ENCODE peak calls at places on chromosomes 13 and 19, in eight cellular contexts. One of them, this sample, is unnamed.

GRCh38 chr19:57560049-57560491 is 407 bp upstream of the ZNF550 start:
- DNase-seq in HFF-Myc: no peak
- DNase-seq in fibroblast of lung: peak; percentile 72
- DNase-seq in kidney: peak; percentile 68
- DNase-seq in AG10803: peak; percentile 78
- DNase-seq in fibroblast of pulmonary artery: peak; percentile 72
- DNase-seq in body of pancreas: no peak
- DNase-seq in colonic mucosa: no peak
- DNase-seq in this sample: no peak

GRCh38 chr13:23510979-23511735 is 59.1 kb upstream of the TNFRSF19 start:
- DNase-seq in HFF-Myc: no peak
- DNase-seq in fibroblast of lung: peak; percentile 53
- DNase-seq in kidney: no peak
- DNase-seq in AG10803: no peak
- DNase-seq in fibroblast of pulmonary artery: peak; percentile 59
- DNase-seq in body of pancreas: no peak
- DNase-seq in colonic mucosa: no peak
- DNase-seq in this sample: peak; percentile 9

GRCh38 chr13:74052402-74052928 is 81.7 kb downstream of the KLF12 start:
- DNase-seq in HFF-Myc: no peak
- DNase-seq in fibroblast of lung: no peak
- DNase-seq in kidney: no peak
- DNase-seq in AG10803: no peak
- DNase-seq in fibroblast of pulmonary artery: no peak
- DNase-seq in body of pancreas: no peak
- DNase-seq in colonic mucosa: no peak
- DNase-seq in this sample: no peak

GRCh38 chr19:1070931-1071791 is 4.2 kb downstream of the ARHGAP45 start:
- DNase-seq in HFF-Myc: no peak
- DNase-seq in fibroblast of lung: no peak
- DNase-seq in kidney: peak; percentile 70
- DNase-seq in AG10803: no peak
- DNase-seq in fibroblast of pulmonary artery: no peak
- DNase-seq in body of pancreas: no peak
- DNase-seq in colonic mucosa: no peak
- DNase-seq in this sample: no peak

GRCh38 chr13:45063261-45063870 is 56.9 kb upstream of the GTF2F2 start:
- DNase-seq in HFF-Myc: no peak
- DNase-seq in fibroblast of lung: peak; percentile 69
- DNase-seq in kidney: no peak
- DNase-seq in AG10803: peak; percentile 82
- DNase-seq in fibroblast of pulmonary artery: peak; percentile 70
- DNase-seq in body of pancreas: no peak
- DNase-seq in colonic mucosa: no peak
- DNase-seq in this sample: no peak

GRCh38 chr19:15452111-15453047 is 2.6 kb upstream of the WIZ start:
- DNase-seq in HFF-Myc: no peak
- DNase-seq in fibroblast of lung: peak; percentile 82
- DNase-seq in kidney: peak; percentile 96
- DNase-seq in AG10803: peak; percentile 79
- DNase-seq in fibroblast of pulmonary artery: peak; percentile 86
- DNase-seq in body of pancreas: peak; percentile 92
- DNase-seq in colonic mucosa: peak; percentile 86
- DNase-seq in this sample: no peak

GRCh38 chr19:41956621-41957020 is 2.5 kb downstream of the RABAC1 start:
- DNase-seq in HFF-Myc: no peak
- DNase-seq in fibroblast of lung: no peak
- DNase-seq in kidney: no peak
- DNase-seq in AG10803: no peak
- DNase-seq in fibroblast of pulmonary artery: no peak
- DNase-seq in body of pancreas: no peak
- DNase-seq in colonic mucosa: peak; percentile 57
- DNase-seq in this sample: no peak

GRCh38 chr13:101144808-101145419 is 271.4 kb downstream of the NALCN start:
- DNase-seq in HFF-Myc: peak; percentile 27
- DNase-seq in fibroblast of lung: peak; percentile 78
- DNase-seq in kidney: no peak
- DNase-seq in AG10803: peak; percentile 62
- DNase-seq in fibroblast of pulmonary artery: peak; percentile 80
- DNase-seq in body of pancreas: no peak
- DNase-seq in colonic mucosa: no peak
- DNase-seq in this sample: peak; percentile 21

GRCh38 chr13:72458701-72459100 is 268.7 kb downstream of the MZT1 start:
- DNase-seq in HFF-Myc: no peak
- DNase-seq in fibroblast of lung: peak; percentile 67
- DNase-seq in kidney: no peak
- DNase-seq in AG10803: peak; percentile 0
- DNase-seq in fibroblast of pulmonary artery: peak; percentile 6
- DNase-seq in body of pancreas: no peak
- DNase-seq in colonic mucosa: no peak
- DNase-seq in this sample: no peak

GRCh38 chr13:42615691-42616090 is 41.7 kb downstream of the TNFSF11 start:
- DNase-seq in HFF-Myc: peak; percentile 48
- DNase-seq in fibroblast of lung: peak; percentile 47
- DNase-seq in kidney: no peak
- DNase-seq in AG10803: no peak
- DNase-seq in fibroblast of pulmonary artery: peak; percentile 19
- DNase-seq in body of pancreas: no peak
- DNase-seq in colonic mucosa: no peak
- DNase-seq in this sample: no peak

GRCh38 chr13:94784066-94784465 is 71.7 kb upstream of the SOX21 start:
- DNase-seq in HFF-Myc: no peak
- DNase-seq in fibroblast of lung: no peak
- DNase-seq in kidney: no peak
- DNase-seq in AG10803: peak; percentile 16
- DNase-seq in fibroblast of pulmonary artery: peak; percentile 81
- DNase-seq in body of pancreas: no peak
- DNase-seq in colonic mucosa: no peak
- DNase-seq in this sample: no peak

GRCh38 chr19:12666305-12667048 is at the start of the genes MAN2B1 and WDR83:
- DNase-seq in HFF-Myc: no peak
- DNase-seq in fibroblast of lung: peak; percentile 48
- DNase-seq in kidney: peak; percentile 89
- DNase-seq in AG10803: peak; percentile 38
- DNase-seq in fibroblast of pulmonary artery: peak; percentile 48
- DNase-seq in body of pancreas: peak; percentile 74
- DNase-seq in colonic mucosa: peak; percentile 81
- DNase-seq in this sample: peak; percentile 81

GRCh38 chr19:55620410-55620809 is 4.0 kb downstream of the ZNF784 start:
- DNase-seq in HFF-Myc: no peak
- DNase-seq in fibroblast of lung: no peak
- DNase-seq in kidney: no peak
- DNase-seq in AG10803: peak; percentile 78
- DNase-seq in fibroblast of pulmonary artery: no peak
- DNase-seq in body of pancreas: no peak
- DNase-seq in colonic mucosa: no peak
- DNase-seq in this sample: no peak

GRCh38 chr19:11446652-11447301 is 11.3 kb downstream of the PRKCSH start:
- DNase-seq in HFF-Myc: no peak
- DNase-seq in fibroblast of lung: peak; percentile 27
- DNase-seq in kidney: peak; percentile 73
- DNase-seq in AG10803: no peak
- DNase-seq in fibroblast of pulmonary artery: peak; percentile 33
- DNase-seq in body of pancreas: peak; percentile 40
- DNase-seq in colonic mucosa: peak; percentile 62
- DNase-seq in this sample: peak; percentile 82

GRCh38 chr13:90270231-90270630 is 1077.3 kb upstream of the MIR17HG start:
- DNase-seq in HFF-Myc: no peak
- DNase-seq in fibroblast of lung: no peak
- DNase-seq in kidney: no peak
- DNase-seq in AG10803: peak; percentile 21
- DNase-seq in fibroblast of pulmonary artery: peak; percentile 52
- DNase-seq in body of pancreas: no peak
- DNase-seq in colonic mucosa: no peak
- DNase-seq in this sample: no peak

GRCh38 chr13:74305876-74306275 is 171.7 kb upstream of the KLF12 start:
- DNase-seq in HFF-Myc: no peak
- DNase-seq in fibroblast of lung: no peak
- DNase-seq in kidney: no peak
- DNase-seq in AG10803: no peak
- DNase-seq in fibroblast of pulmonary artery: no peak
- DNase-seq in body of pancreas: no peak
- DNase-seq in colonic mucosa: no peak
- DNase-seq in this sample: no peak

GRCh38 chr19:56301152-56301551 is 13.5 kb downstream of the ZSCAN5A start:
- DNase-seq in HFF-Myc: no peak
- DNase-seq in fibroblast of lung: no peak
- DNase-seq in kidney: no peak
- DNase-seq in AG10803: no peak
- DNase-seq in fibroblast of pulmonary artery: peak; percentile 28
- DNase-seq in body of pancreas: no peak
- DNase-seq in colonic mucosa: no peak
- DNase-seq in this sample: no peak

GRCh38 chr13:76406243-76406642 is 480.0 kb downstream of the KCTD12 start:
- DNase-seq in HFF-Myc: no peak
- DNase-seq in fibroblast of lung: peak; percentile 7
- DNase-seq in kidney: no peak
- DNase-seq in AG10803: no peak
- DNase-seq in fibroblast of pulmonary artery: no peak
- DNase-seq in body of pancreas: no peak
- DNase-seq in colonic mucosa: no peak
- DNase-seq in this sample: no peak

GRCh38 chr13:28322256-28322895 is 172.6 kb downstream of the FLT1 start:
- DNase-seq in HFF-Myc: no peak
- DNase-seq in fibroblast of lung: no peak
- DNase-seq in kidney: no peak
- DNase-seq in AG10803: peak; percentile 53
- DNase-seq in fibroblast of pulmonary artery: peak; percentile 41
- DNase-seq in body of pancreas: no peak
- DNase-seq in colonic mucosa: no peak
- DNase-seq in this sample: no peak

GRCh38 chr13:89883893-89884448 is 1463.5 kb upstream of the MIR17HG start:
- DNase-seq in HFF-Myc: no peak
- DNase-seq in fibroblast of lung: no peak
- DNase-seq in kidney: peak; percentile 54
- DNase-seq in AG10803: no peak
- DNase-seq in fibroblast of pulmonary artery: no peak
- DNase-seq in body of pancreas: no peak
- DNase-seq in colonic mucosa: no peak
- DNase-seq in this sample: no peak

GRCh38 chr19:5123646-5124045 is 154.7 kb downstream of the KDM4B start:
- DNase-seq in HFF-Myc: no peak
- DNase-seq in fibroblast of lung: no peak
- DNase-seq in kidney: no peak
- DNase-seq in AG10803: no peak
- DNase-seq in fibroblast of pulmonary artery: no peak
- DNase-seq in body of pancreas: no peak
- DNase-seq in colonic mucosa: no peak
- DNase-seq in this sample: no peak

GRCh38 chr13:113001251-113002140 is 32.5 kb downstream of the MCF2L start:
- DNase-seq in HFF-Myc: no peak
- DNase-seq in fibroblast of lung: peak; percentile 6
- DNase-seq in kidney: no peak
- DNase-seq in AG10803: no peak
- DNase-seq in fibroblast of pulmonary artery: peak; percentile 8
- DNase-seq in body of pancreas: peak; percentile 75
- DNase-seq in colonic mucosa: peak; percentile 52
- DNase-seq in this sample: no peak
- TF ChIP-seq CTCF in HFF-Myc: no peak
- TF ChIP-seq CTCF in fibroblast of lung: no peak
- TF ChIP-seq CTCF in kidney: no peak
- TF ChIP-seq CTCF in AG10803: no peak
- TF ChIP-seq CTCF in fibroblast of pulmonary artery: no peak
- TF ChIP-seq CTCF in body of pancreas: no peak
- TF ChIP-seq CTCF in colonic mucosa: no peak
- TF ChIP-seq CTCF in this sample: no peak

GRCh38 chr13:49927755-49928154 is 8.4 kb downstream of the SPRYD7 start:
- DNase-seq in HFF-Myc: no peak
- DNase-seq in fibroblast of lung: peak; percentile 52
- DNase-seq in kidney: no peak
- DNase-seq in AG10803: peak; percentile 93
- DNase-seq in fibroblast of pulmonary artery: peak; percentile 83
- DNase-seq in body of pancreas: no peak
- DNase-seq in colonic mucosa: no peak
- DNase-seq in this sample: no peak

GRCh38 chr13:49922301-49922700 is 13.8 kb downstream of the SPRYD7 start:
- DNase-seq in HFF-Myc: no peak
- DNase-seq in fibroblast of lung: no peak
- DNase-seq in kidney: no peak
- DNase-seq in AG10803: no peak
- DNase-seq in fibroblast of pulmonary artery: no peak
- DNase-seq in body of pancreas: no peak
- DNase-seq in colonic mucosa: no peak
- DNase-seq in this sample: no peak

DNA sequence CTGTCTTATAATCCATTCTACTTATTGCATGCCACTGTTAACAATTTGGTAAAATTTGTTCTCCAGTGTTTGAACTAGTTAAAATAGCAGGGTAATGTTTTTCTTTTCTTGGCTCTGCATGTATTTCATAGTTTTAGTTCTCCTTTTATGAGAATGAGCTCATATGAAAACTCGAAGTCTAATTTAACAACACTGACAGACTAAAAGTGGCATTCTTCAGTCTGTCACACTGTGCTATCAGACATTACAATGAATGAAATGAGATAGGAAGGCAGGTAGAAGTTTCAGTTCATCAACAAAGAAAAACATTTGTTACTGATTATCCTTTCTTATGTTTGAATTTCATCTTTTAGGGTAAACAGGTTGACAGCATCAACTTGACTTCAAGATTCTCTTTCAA is 10.1 kb downstream of the SPRYD7 start:
- DNase-seq in HFF-Myc: no peak
- DNase-seq in fibroblast of lung: no peak
- DNase-seq in kidney: no peak
- DNase-seq in AG10803: no peak
- DNase-seq in fibroblast of pulmonary artery: no peak
- DNase-seq in body of pancreas: no peak
- DNase-seq in colonic mucosa: no peak
- DNase-seq in this sample: no peak
- TF ChIP-seq CTCF in HFF-Myc: no peak
- TF ChIP-seq CTCF in fibroblast of lung: no peak
- TF ChIP-seq CTCF in kidney: no peak
- TF ChIP-seq CTCF in AG10803: no peak
- TF ChIP-seq CTCF in fibroblast of pulmonary artery: no peak
- TF ChIP-seq CTCF in body of pancreas: no peak
- TF ChIP-seq CTCF in colonic mucosa: no peak
- TF ChIP-seq CTCF in this sample: no peak

GRCh38 chr19:17077447-17078028 is 2.0 kb downstream of the MYO9B start:
- DNase-seq in HFF-Myc: no peak
- DNase-seq in fibroblast of lung: no peak
- DNase-seq in kidney: no peak
- DNase-seq in AG10803: no peak
- DNase-seq in fibroblast of pulmonary artery: no peak
- DNase-seq in body of pancreas: no peak
- DNase-seq in colonic mucosa: no peak
- DNase-seq in this sample: no peak
- TF ChIP-seq CTCF in HFF-Myc: no peak
- TF ChIP-seq CTCF in fibroblast of lung: no peak
- TF ChIP-seq CTCF in kidney: no peak
- TF ChIP-seq CTCF in AG10803: no peak
- TF ChIP-seq CTCF in fibroblast of pulmonary artery: no peak
- TF ChIP-seq CTCF in body of pancreas: no peak
- TF ChIP-seq CTCF in colonic mucosa: no peak
- TF ChIP-seq CTCF in this sample: no peak

DNA sequence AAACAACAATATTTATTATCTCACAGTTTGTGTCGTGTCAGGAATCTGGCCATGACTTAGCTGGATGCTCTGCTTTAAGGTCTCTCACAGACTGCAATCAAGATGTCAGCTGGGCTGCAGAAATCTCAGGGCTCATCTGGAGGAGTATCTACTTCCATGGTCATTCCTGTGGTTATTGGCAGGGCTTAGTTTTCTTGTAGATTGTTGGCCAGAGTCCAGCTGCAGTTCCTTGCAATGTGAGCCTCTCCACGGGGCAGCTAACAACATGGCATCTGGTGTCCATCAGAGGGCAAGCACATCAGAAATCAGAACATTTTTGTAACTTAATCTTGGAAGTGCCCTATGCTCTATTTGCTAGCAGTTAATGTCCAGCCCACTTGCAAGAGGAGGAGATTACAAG is 45.7 kb upstream of the TDRD3 start:
- DNase-seq in HFF-Myc: peak; percentile 88
- DNase-seq in fibroblast of lung: peak; percentile 91
- DNase-seq in kidney: no peak
- DNase-seq in AG10803: peak; percentile 89
- DNase-seq in fibroblast of pulmonary artery: peak; percentile 80
- DNase-seq in body of pancreas: no peak
- DNase-seq in colonic mucosa: no peak
- DNase-seq in this sample: no peak
- TF ChIP-seq CTCF in HFF-Myc: no peak
- TF ChIP-seq CTCF in fibroblast of lung: no peak
- TF ChIP-seq CTCF in kidney: no peak
- TF ChIP-seq CTCF in AG10803: no peak
- TF ChIP-seq CTCF in fibroblast of pulmonary artery: no peak
- TF ChIP-seq CTCF in body of pancreas: no peak
- TF ChIP-seq CTCF in colonic mucosa: no peak
- TF ChIP-seq CTCF in this sample: no peak

This sample was measured in endothelial cell.